ENCODE peak calls at places on chromosomes 13 and 19, in four cellular contexts. F is T-cell; J is natural killer cell; K is activated naive CD4-positive, alpha-beta T cell treated with anti-CD3 and anti-CD28 coated beads, Interleukin-2, amount 50 U/mL, for 72 hours. R is an unnamed sample.

GRCh38 chr19:35055715-35056179 is 14.2 kb downstream of the HPN start:
- ATAC-seq in F (peak), J (no peak), K (no peak), R (no peak)

GRCh38 chr13:20939662-20940061 is 37.1 kb upstream of the XPO4 start:
- ATAC-seq in K (no peak), J (no peak), F (no peak), R (no peak)

GRCh38 chr13:76016799-76017198 is 380.7 kb downstream of the LMO7 start:
- ATAC-seq in K (peak), J (no peak), F (no peak), R (peak)

GRCh38 chr19:1279782-1280341 is 4.5 kb downstream of the FAM174C start:
- ATAC-seq in J (no peak), K (peak), F (no peak), R (peak)

GRCh38 chr13:102798653-102799543 is at the start of the genes BIVM and POGLUT2:
- ATAC-seq in F (peak), J (peak), K (peak), R (peak)

GRCh38 chr13:33411312-33411711 is 125.8 kb upstream of the STARD13 start:
- ATAC-seq in J (no peak), K (no peak), F (no peak), R (no peak)

GRCh38 chr13:93080166-93080565 is 146.4 kb upstream of the GPC6 start:
- ATAC-seq in F (no peak), J (no peak), K (no peak), R (no peak)

GRCh38 chr19:3456925-3457530 is 23.3 kb downstream of the SMIM24 start:
- ATAC-seq in K (no peak), F (no peak), J (no peak), R (no peak)

GRCh38 chr19:15449620-15450527 is at the start of gene WIZ:
- ATAC-seq in F (peak), J (peak), K (peak), R (peak)

GRCh38 chr13:39892731-39893293 is 237.3 kb downstream of the COG6 start:
- ATAC-seq in F (peak), K (peak), J (no peak), R (peak)

GRCh38 chr19:6465663-6466062 is 1.6 kb downstream of the CRB3 start:
- ATAC-seq in F (no peak), J (no peak), K (no peak), R (no peak)

GRCh38 chr13:54383604-54384003 is 1355.0 kb downstream of the OLFM4 start:
- ATAC-seq in K (no peak), J (no peak), F (no peak), R (no peak)

GRCh38 chr13:99297330-99297729 is 9.9 kb downstream of the GPR183 start:
- ATAC-seq in K (peak), F (no peak), J (no peak), R (peak)

GRCh38 chr13:23147827-23148226 is 33.0 kb upstream of the SGCG start:
- ATAC-seq in F (no peak), J (no peak), K (no peak), R (no peak)

GRCh38 chr19:12720851-12721655 is 2.7 kb downstream of the TNPO2 start:
- ATAC-seq in F (no peak), J (no peak), K (no peak), R (no peak)

GRCh38 chr13:93260591-93260990 is 34.0 kb downstream of the GPC6 start:
- ATAC-seq in K (no peak), J (no peak), F (no peak), R (no peak)

GRCh38 chr13:28718538-28719226 is at the start of gene SLC46A3:
- ATAC-seq in K (peak), F (peak), J (peak), R (peak)

GRCh38 chr13:46165485-46166220 is 16.3 kb downstream of the LCP1 start:
- ATAC-seq in J (peak), K (peak), F (peak), R (peak)

GRCh38 chr13:23378009-23378632 is 55.4 kb downstream of the SACS start:
- ATAC-seq in K (peak), J (no peak), F (no peak), R (peak)

GRCh38 chr13:110361365-110361911 is 54.4 kb downstream of the COL4A2 start:
- ATAC-seq in F (no peak), K (no peak), J (no peak), R (no peak)

GRCh38 chr19:10113964-10114650 is 2.6 kb downstream of the P2RY11 start:
- ATAC-seq in J (no peak), K (no peak), F (no peak), R (no peak)